ENCODE peak calls at places on chromosome 9, in four cellular contexts. J, Z, F and H are unnamed samples.

GRCh38 chr9:114911167-114911821 is 19.1 kb downstream of the TNFSF8 start:
- DNase-seq in J (peak; percentile 68), Z (no peak), F (no peak), H (no peak)

GRCh38 chr9:130215341-130216119 is 43.3 kb downstream of the NCS1 start:
- DNase-seq in J (no peak), Z (no peak), F (no peak), H (peak; percentile 68)

GRCh38 chr9:122954253-122954691 is 13.5 kb downstream of the RABGAP1 start:
- DNase-seq in J (no peak), Z (no peak), F (no peak), H (no peak)

GRCh38 chr9:137272241-137273094 is 5.1 kb upstream of the TOR4A start:
- DNase-seq in J (no peak), Z (no peak), F (no peak), H (no peak)

GRCh38 chr9:83070257-83070656 is 7.3 kb upstream of the RASEF start:
- DNase-seq in J (no peak), Z (no peak), F (no peak), H (no peak)

GRCh38 chr9:92664394-92665152 is 5.4 kb downstream of the IPPK start:
- DNase-seq in J (no peak), Z (no peak), F (peak; percentile 12), H (no peak)

GRCh38 chr9:83544002-83544698 is 5.9 kb upstream of the FRMD3 start:
- DNase-seq in J (peak; percentile 80), Z (peak; percentile 46), F (peak; percentile 53), H (peak; percentile 44)

GRCh38 chr9:4517274-4517673 is 27.0 kb downstream of the SLC1A1 start:
- DNase-seq in J (no peak), Z (no peak), F (no peak), H (no peak)

GRCh38 chr9:114030364-114030763 is 47.7 kb downstream of the AMBP start:
- DNase-seq in J (no peak), Z (no peak), F (no peak), H (no peak)

DNA sequence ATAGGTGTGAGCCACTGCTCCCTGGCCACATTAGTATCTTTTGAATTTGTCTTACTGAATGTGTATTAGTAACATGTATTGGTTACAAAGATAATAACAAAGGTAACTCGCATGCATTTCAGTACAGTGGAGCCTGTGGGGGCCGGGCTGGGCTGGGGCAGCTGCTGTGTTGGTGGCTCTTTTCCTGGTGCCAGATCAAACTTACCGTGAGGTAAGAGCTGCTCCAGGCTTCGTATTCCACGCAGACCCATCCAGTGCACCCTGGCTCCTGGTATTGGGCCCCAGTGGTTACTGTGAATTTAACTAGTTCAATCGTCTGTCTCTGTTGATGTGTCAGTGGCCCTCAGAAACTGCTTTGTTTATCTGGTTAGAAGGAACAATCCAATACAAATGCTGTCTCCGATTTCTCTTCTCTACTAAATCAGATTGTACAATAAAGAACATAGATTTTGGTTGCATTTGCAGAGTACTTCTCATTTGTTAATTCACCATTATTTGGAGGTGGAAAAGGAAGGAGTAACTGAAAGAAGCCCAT is 15.6 kb downstream of the PRRC2B start:
- DNase-seq in J (no peak), Z (no peak), F (no peak), H (no peak)
- TF ChIP-seq CTCF in J (no peak), Z (no peak), F (no peak), H (no peak)

GRCh38 chr9:124855944-124856773 is 2.9 kb downstream of the WDR38 start:
- DNase-seq in J (no peak), Z (no peak), F (peak; percentile 51), H (no peak)
- TF ChIP-seq CTCF in J (peak; percentile 30), Z (peak; percentile 45), F (peak; percentile 66), H (peak; percentile 68)

GRCh38 chr9:108411632-108412031 is 444.2 kb downstream of the ACTL7B start:
- DNase-seq in J (no peak), Z (no peak), F (no peak), H (no peak)

GRCh38 chr9:108410161-108410560 is 445.6 kb downstream of the ACTL7B start:
- DNase-seq in J (no peak), Z (no peak), F (no peak), H (no peak)

GRCh38 chr9:108416321-108416720 is 439.5 kb downstream of the ACTL7B start:
- DNase-seq in J (peak; percentile 19), Z (no peak), F (no peak), H (no peak)

GRCh38 chr9:108417726-108418125 is 438.1 kb downstream of the ACTL7B start:
- DNase-seq in J (no peak), Z (no peak), F (no peak), H (no peak)

DNA sequence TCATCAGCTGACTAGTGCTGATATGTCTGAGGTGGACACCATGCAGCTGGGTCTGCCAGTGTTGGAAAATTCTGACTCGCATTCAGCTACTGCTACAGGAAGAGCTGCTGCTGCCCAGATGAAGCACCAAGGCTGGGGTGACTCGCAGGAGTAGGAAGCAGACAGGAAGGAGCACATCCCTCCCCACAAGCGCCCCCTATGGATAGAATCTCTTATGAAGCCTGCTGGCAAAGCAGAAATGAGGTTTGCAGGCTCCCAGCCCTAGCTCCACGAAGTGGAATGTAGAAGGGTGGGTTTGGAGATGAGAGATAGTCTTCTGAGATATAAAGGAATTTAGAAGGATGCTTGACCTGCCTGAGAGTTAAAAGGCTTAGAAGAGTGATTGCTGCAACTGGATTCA is 443.0 kb downstream of the ACTL7B start:
- DNase-seq in J (peak; percentile 33), Z (no peak), F (peak; percentile 4), H (no peak)
- TF ChIP-seq CTCF in J (no peak), Z (peak; percentile 3), F (peak; percentile 48), H (no peak)

DNA sequence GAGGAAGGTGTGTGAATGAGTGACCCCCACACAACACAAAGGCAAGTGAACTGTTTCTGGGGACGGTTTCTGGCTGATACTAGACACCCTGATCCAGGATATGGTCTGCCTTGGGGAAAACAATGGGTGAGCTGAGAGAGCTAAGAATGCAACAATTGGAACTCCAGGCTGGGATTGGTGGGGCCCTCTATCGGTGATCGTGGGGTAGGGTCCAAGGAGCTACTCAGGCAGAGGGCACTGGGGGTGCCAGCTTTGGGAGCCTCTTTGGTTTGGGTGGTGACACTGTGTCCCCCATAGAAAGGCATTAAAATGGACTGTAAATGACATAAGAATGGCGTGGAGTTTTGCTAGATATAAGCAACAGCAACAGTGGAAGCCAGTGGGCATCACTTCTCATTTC is 439.1 kb downstream of the DMAC1 start:
- DNase-seq in J (no peak), Z (no peak), F (no peak), H (no peak)
- TF ChIP-seq CTCF in J (no peak), Z (peak; percentile 34), F (no peak), H (no peak)

DNA sequence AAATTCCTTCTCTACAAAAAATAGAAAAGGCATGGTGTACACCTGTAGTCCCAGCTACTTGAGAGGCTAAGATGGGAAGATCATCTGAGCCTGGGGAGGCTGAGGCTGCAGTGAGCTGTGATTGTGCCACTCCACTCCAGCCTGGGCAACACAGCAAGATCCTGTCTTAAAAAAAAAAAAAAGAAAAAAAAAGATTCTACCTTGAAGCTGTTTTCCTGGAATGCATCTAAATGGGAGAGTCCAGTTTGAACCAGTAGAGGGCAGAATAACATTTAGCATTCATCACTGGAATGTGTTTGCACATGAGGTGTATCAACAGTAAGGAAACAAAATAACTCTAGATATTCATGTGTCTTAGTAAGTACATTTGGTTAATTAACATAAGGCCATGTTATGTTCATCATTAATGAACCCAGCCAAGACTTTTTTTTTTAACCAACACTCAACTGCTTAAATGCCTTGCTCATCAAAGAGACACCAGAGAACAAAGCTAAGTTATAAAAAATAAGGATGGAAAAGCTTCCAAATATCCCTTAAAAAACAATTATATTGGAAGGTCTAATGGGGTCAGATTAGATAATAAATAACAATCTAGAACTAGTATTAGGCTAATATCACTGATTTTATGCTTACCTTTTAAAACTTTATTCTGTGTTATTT is 16.1 kb downstream of the IFNE start:
- DNase-seq in J (peak; percentile 76), Z (peak; percentile 25), F (peak; percentile 41), H (no peak)
- TF ChIP-seq CTCF in J (peak; percentile 86), Z (peak; percentile 79), F (peak; percentile 84), H (peak; percentile 61)